ENCODE peak calls at places on chromosome 14, in seven cellular contexts. I is lower leg skin; U is stimulated activated CD4-positive, alpha-beta T cell treated with anti-CD3 and anti-CD28 coated beads, TNF-alpha, amount 100 ng/mL, for 1 hour; E is endothelial cell of umbilical vein; B is CD8-positive, alpha-beta memory T cell; L is nucleus accumbens; G is GM23248. Q is an unnamed sample.

GRCh38 chr14:67941456-67942018 is 122.0 kb downstream of the RAD51B start:
- DNase-seq in I (no peak), U (no peak), E (no peak), B (no peak), L (no peak), G (peak), Q (no peak)

GRCh38 chr14:50348933-50349332 is 36.8 kb downstream of the DMAC2L start:
- DNase-seq in I (no peak), U (no peak), E (peak), B (no peak), L (no peak), G (no peak), Q (no peak)

GRCh38 chr14:87149583-87150354 is 843.2 kb downstream of the GALC start:
- DNase-seq in I (no peak), U (no peak), E (no peak), B (no peak), L (no peak), G (peak), Q (no peak)

GRCh38 chr14:24261256-24261968 is 1.6 kb downstream of the TGM1 start:
- DNase-seq in I (no peak), U (no peak), E (no peak), B (no peak), L (no peak), G (no peak), Q (no peak)

GRCh38 chr14:67187210-67187609 is 2.0 kb upstream of the GARIN2 start:
- DNase-seq in I (no peak), U (no peak), E (peak), B (no peak), L (no peak), G (peak), Q (no peak)

GRCh38 chr14:79992799-79993198 is 218.5 kb downstream of the DIO2 start:
- DNase-seq in I (no peak), U (no peak), E (no peak), B (no peak), L (no peak), G (no peak), Q (no peak)

GRCh38 chr14:103109789-103110415 is 13.4 kb upstream of the TNFAIP2 start:
- DNase-seq in I (no peak), U (no peak), E (peak), B (no peak), L (no peak), G (no peak), Q (peak)

GRCh38 chr14:69980457-69981414 is 101.5 kb downstream of the SMOC1 start:
- DNase-seq in I (no peak), U (no peak), E (no peak), B (no peak), L (no peak), G (no peak), Q (no peak)

GRCh38 chr14:49250109-49250508 is 336.1 kb downstream of the RPS29 start:
- DNase-seq in I (no peak), U (no peak), E (no peak), B (no peak), L (no peak), G (peak), Q (no peak)

GRCh38 chr14:92610849-92611271 is 97.3 kb downstream of the RIN3 start:
- DNase-seq in I (no peak), U (no peak), E (peak), B (no peak), L (no peak), G (no peak), Q (peak)

GRCh38 chr14:70665448-70666363 is 24.0 kb downstream of the TTC9 start:
- DNase-seq in I (no peak), U (no peak), E (no peak), B (no peak), L (no peak), G (peak), Q (no peak)

GRCh38 chr14:33692762-33693161 is 258.1 kb downstream of the EGLN3 start:
- DNase-seq in I (no peak), U (no peak), E (peak), B (no peak), L (no peak), G (peak), Q (no peak)

GRCh38 chr14:39267592-39268112 is 33.9 kb downstream of the MIA2 start:
- DNase-seq in I (no peak), U (no peak), E (no peak), B (no peak), L (no peak), G (no peak), Q (no peak)

GRCh38 chr14:21070083-21070609 is at the start of gene ARHGEF40:
- DNase-seq in I (peak), U (no peak), E (peak), B (no peak), L (peak), G (peak), Q (no peak)

GRCh38 chr14:103935102-103935501 is 6.8 kb downstream of the TDRD9 start:
- DNase-seq in I (no peak), U (no peak), E (no peak), B (no peak), L (no peak), G (no peak), Q (no peak)

GRCh38 chr14:65361920-65362319 is 50.6 kb upstream of the FUT8 start:
- DNase-seq in I (no peak), U (no peak), E (no peak), B (no peak), L (peak), G (peak), Q (no peak)

GRCh38 chr14:73472182-73473114 is 14.1 kb upstream of the NUMB start:
- DNase-seq in I (peak), U (no peak), E (peak), B (peak), L (no peak), G (peak), Q (no peak)

GRCh38 chr14:28375295-28375694 is 391.3 kb upstream of the FOXG1 start:
- DNase-seq in I (no peak), U (no peak), E (peak), B (no peak), L (no peak), G (no peak), Q (no peak)

GRCh38 chr14:71119075-71119474 is 211.8 kb downstream of the PCNX1 start:
- DNase-seq in I (no peak), U (no peak), E (no peak), B (no peak), L (no peak), G (peak), Q (no peak)

GRCh38 chr14:100102156-100102785 is 37.0 kb downstream of the EVL start:
- DNase-seq in I (peak), U (no peak), E (no peak), B (no peak), L (no peak), G (no peak), Q (no peak)

GRCh38 chr14:103550451-103551337 is 11.8 kb downstream of the BAG5 start:
- DNase-seq in I (peak), U (no peak), E (no peak), B (no peak), L (no peak), G (peak), Q (no peak)

GRCh38 chr14:61927521-61927920 is 165.3 kb downstream of the SNAPC1 start:
- DNase-seq in I (no peak), U (no peak), E (no peak), B (no peak), L (no peak), G (peak), Q (no peak)

GRCh38 chr14:44940944-44941343 is 20.8 kb downstream of the KLHL28 start:
- DNase-seq in I (no peak), U (no peak), E (no peak), B (no peak), L (no peak), G (no peak), Q (no peak)

GRCh38 chr14:76867536-76868452 is 41.6 kb downstream of the LRRC74A start:
- DNase-seq in I (no peak), U (peak), E (no peak), B (no peak), L (no peak), G (no peak), Q (no peak)

GRCh38 chr14:99853206-99853605 is 60.0 kb downstream of the EML1 start:
- DNase-seq in I (no peak), U (no peak), E (no peak), B (no peak), L (no peak), G (peak), Q (no peak)

GRCh38 chr14:74290415-74290814 is 12.3 kb downstream of the ABCD4 start:
- DNase-seq in I (no peak), U (no peak), E (peak), B (no peak), L (no peak), G (peak), Q (no peak)

GRCh38 chr14:84454114-84454513 is 1075.8 kb upstream of the FLRT2 start:
- DNase-seq in I (no peak), U (no peak), E (no peak), B (no peak), L (no peak), G (no peak), Q (no peak)

GRCh38 chr14:39739796-39740195 is 307.6 kb upstream of the FBXO33 start:
- DNase-seq in I (no peak), U (no peak), E (no peak), B (no peak), L (no peak), G (no peak), Q (no peak)

GRCh38 chr14:103732868-103733626 is 17.4 kb downstream of the ZFYVE21 start:
- DNase-seq in I (peak), U (no peak), E (no peak), B (no peak), L (no peak), G (no peak), Q (no peak)

GRCh38 chr14:100192250-100192671 is 32.8 kb upstream of the DEGS2 start:
- DNase-seq in I (peak), U (no peak), E (no peak), B (peak), L (no peak), G (no peak), Q (no peak)

GRCh38 chr14:67221248-67221981 is 19.8 kb upstream of the PALS1 start:
- DNase-seq in I (no peak), U (no peak), E (no peak), B (no peak), L (no peak), G (peak), Q (no peak)

GRCh38 chr14:72913809-72914208 is 12.5 kb upstream of the DCAF4 start:
- DNase-seq in I (no peak), U (no peak), E (no peak), B (no peak), L (no peak), G (no peak), Q (no peak)

GRCh38 chr14:38404616-38405015 is 148.7 kb upstream of the CLEC14A start:
- DNase-seq in I (no peak), U (no peak), E (no peak), B (no peak), L (no peak), G (peak), Q (no peak)